ENCODE peak calls at places on chromosomes 11 and 22, in seven cellular contexts. J is HCT116, L is K562, V is H1, X is SK-N-SH, R is GM12878, D is HepG2. I is an unnamed sample.
A peak's percentile ranks its signal among the peaks of the same experiment; 100 is the strongest.

GRCh38 chr22:28369849-28370248 is 309.8 kb downstream of the TTC28 start:
- DNase-seq in J (no peak), L (peak; percentile 49), V (no peak), X (no peak), R (no peak), D (no peak), I (no peak)

GRCh38 chr11:84518601-84519183 is 1108.5 kb downstream of the DLG2 start:
- DNase-seq in J (no peak), L (no peak), V (no peak), X (peak; percentile 44), R (no peak), D (no peak), I (no peak)

GRCh38 chr11:134915212-134915611 is 503.2 kb upstream of the B3GAT1 start:
- DNase-seq in J (no peak), L (no peak), V (no peak), X (no peak), R (no peak), D (no peak), I (no peak)

GRCh38 chr11:66868726-66869291 is 11.9 kb downstream of the LRFN4 start:
- DNase-seq in J (peak; percentile 71), L (peak; percentile 90), V (no peak), X (peak; percentile 71), R (peak; percentile 40), D (peak; percentile 82), I (peak; percentile 98)

GRCh38 chr11:59754494-59754858 is 700 bp upstream of the STX3 start:
- DNase-seq in J (no peak), L (peak; percentile 33), V (no peak), X (peak; percentile 39), R (no peak), D (no peak), I (no peak)

GRCh38 chr11:74681686-74682651 is 49.3 kb downstream of the CHRDL2 start:
- DNase-seq in J (no peak), L (no peak), V (no peak), X (no peak), R (no peak), D (no peak), I (peak; percentile 44)

GRCh38 chr11:61961570-61962212 is 5.7 kb downstream of the FTH1 start:
- DNase-seq in J (no peak), L (peak; percentile 18), V (no peak), X (no peak), R (no peak), D (peak; percentile 84), I (no peak)

GRCh38 chr11:66970808-66971442 is 4.2 kb upstream of the C11orf86 start:
- DNase-seq in J (peak; percentile 89), L (no peak), V (no peak), X (peak; percentile 8), R (no peak), D (peak; percentile 95), I (no peak)

GRCh38 chr22:48923165-48923875 is 904.4 kb downstream of the BRD1 start:
- DNase-seq in J (no peak), L (no peak), V (no peak), X (no peak), R (no peak), D (no peak), I (no peak)

GRCh38 chr11:7686761-7687160 is 13.5 kb upstream of the CYB5R2 start:
- DNase-seq in J (no peak), L (no peak), V (no peak), X (no peak), R (no peak), D (no peak), I (no peak)

GRCh38 chr11:30016588-30017363 is at the start of gene KCNA4:
- DNase-seq in J (no peak), L (peak; percentile 39), V (no peak), X (peak; percentile 66), R (no peak), D (no peak), I (no peak)

GRCh38 chr11:77205467-77206263 is 77.6 kb downstream of the MYO7A start:
- DNase-seq in J (no peak), L (no peak), V (no peak), X (peak; percentile 23), R (no peak), D (no peak), I (no peak)

GRCh38 chr22:29641781-29642355 is 38.4 kb downstream of the NF2 start:
- DNase-seq in J (no peak), L (no peak), V (no peak), X (no peak), R (no peak), D (no peak), I (no peak)
- TF ChIP-seq JUND in J (no peak), L (no peak), V (no peak), X (no peak), R (no peak), D (no peak), I (no peak)

GRCh38 chr11:94132152-94132558 is 3.5 kb downstream of the PANX1 start:
- DNase-seq in J (no peak), L (no peak), V (no peak), X (no peak), R (no peak), D (no peak), I (no peak)

GRCh38 chr11:94132823-94133408 is 4.3 kb downstream of the PANX1 start:
- DNase-seq in J (no peak), L (no peak), V (no peak), X (no peak), R (no peak), D (no peak), I (no peak)

GRCh38 chr11:94129505-94130335 is 1.1 kb downstream of the PANX1 start:
- DNase-seq in J (peak; percentile 56), L (no peak), V (no peak), X (no peak), R (no peak), D (no peak), I (no peak)

GRCh38 chr11:94130589-94131362 is 2.1 kb downstream of the PANX1 start:
- DNase-seq in J (no peak), L (no peak), V (no peak), X (no peak), R (no peak), D (no peak), I (no peak)

DNA sequence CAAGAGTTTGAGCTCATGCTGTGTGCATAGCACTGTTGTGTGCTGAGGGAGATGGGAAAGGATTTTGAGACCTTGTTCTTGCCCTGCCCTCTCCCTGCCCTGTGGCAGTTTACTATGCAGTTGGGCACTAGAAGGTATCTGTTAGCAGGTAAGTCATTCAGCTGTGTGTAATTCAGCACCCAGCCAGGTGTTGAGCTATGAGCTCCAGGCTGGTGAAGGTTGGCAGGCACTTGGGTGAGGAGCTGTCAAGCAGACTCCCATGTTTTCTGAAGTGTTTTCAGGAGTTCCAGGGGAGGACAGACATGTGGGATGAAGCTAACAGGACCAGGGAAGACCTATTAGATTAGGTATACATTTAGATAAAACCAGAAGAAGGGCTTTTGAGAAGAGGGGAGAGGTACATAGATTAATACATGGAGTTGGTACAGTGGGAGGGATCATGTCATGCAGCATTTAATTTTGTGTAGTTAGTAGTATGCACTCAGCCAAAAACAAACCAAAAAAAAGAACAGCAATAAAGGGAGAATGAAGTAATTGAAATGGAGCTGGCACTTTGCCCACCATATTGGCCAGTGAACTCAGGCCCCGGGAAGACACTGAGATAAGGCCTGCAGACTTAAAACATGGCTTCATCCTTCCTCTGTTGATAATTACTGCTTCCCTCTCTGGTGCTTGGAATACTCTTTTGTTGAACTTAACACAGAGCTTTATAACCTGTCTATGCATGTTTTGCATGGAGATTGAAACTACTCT is 2.9 kb downstream of the PANX1 start:
- DNase-seq in J (no peak), L (no peak), V (no peak), X (peak; percentile 44), R (no peak), D (no peak), I (no peak)
- TF ChIP-seq JUND in J (no peak), L (no peak), V (no peak), X (no peak), R (no peak), D (no peak), I (no peak)

GRCh38 chr22:36296690-36297089 is 43.8 kb downstream of the APOL1 start:
- DNase-seq in J (no peak), L (no peak), V (no peak), X (no peak), R (no peak), D (no peak), I (no peak)
- TF ChIP-seq JUND in J (no peak), L (no peak), V (no peak), X (no peak), R (no peak), D (no peak), I (no peak)

GRCh38 chr11:26063915-26064314 is 268.0 kb upstream of the ANO3 start:
- DNase-seq in J (no peak), L (no peak), V (no peak), X (no peak), R (no peak), D (no peak), I (no peak)
- TF ChIP-seq JUND in J (no peak), L (no peak), V (no peak), X (no peak), R (no peak), D (no peak), I (no peak)

GRCh38 chr11:86775342-86775741 is 25.0 kb upstream of the PRSS23 start:
- DNase-seq in J (no peak), L (no peak), V (no peak), X (no peak), R (no peak), D (no peak), I (no peak)
- TF ChIP-seq JUND in J (no peak), L (no peak), V (no peak), X (no peak), R (no peak), D (no peak), I (no peak)

DNA sequence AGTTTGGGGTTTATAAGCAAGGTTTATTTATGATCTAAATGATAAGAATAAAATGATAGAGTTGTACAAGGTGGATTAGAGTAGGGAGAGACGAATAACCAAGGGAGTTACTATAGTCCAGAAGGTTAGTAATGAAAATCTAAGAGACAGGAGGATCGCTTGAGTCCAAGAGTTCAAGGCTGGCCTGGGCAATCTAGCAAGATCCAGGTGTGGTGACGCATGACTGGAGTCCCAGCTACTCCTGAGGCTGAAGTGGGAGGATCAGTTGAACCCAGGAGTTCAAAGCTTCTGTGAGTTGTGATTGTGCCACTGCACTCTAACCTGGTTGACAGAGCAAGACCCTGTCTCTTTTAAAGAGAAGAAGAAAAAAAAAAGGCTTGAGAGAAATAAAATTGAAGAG is 12.3 kb downstream of the HMGXB4 start:
- DNase-seq in J (no peak), L (no peak), V (no peak), X (no peak), R (no peak), D (no peak), I (no peak)
- TF ChIP-seq JUND in J (no peak), L (no peak), V (no peak), X (no peak), R (no peak), D (no peak), I (no peak)

GRCh38 chr22:20583471-20583922 is 76.1 kb downstream of the MED15 start:
- DNase-seq in J (no peak), L (no peak), V (no peak), X (no peak), R (no peak), D (no peak), I (peak; percentile 30)
- TF ChIP-seq JUND in J (no peak), L (no peak), V (no peak), X (no peak), R (no peak), D (no peak), I (no peak)

DNA sequence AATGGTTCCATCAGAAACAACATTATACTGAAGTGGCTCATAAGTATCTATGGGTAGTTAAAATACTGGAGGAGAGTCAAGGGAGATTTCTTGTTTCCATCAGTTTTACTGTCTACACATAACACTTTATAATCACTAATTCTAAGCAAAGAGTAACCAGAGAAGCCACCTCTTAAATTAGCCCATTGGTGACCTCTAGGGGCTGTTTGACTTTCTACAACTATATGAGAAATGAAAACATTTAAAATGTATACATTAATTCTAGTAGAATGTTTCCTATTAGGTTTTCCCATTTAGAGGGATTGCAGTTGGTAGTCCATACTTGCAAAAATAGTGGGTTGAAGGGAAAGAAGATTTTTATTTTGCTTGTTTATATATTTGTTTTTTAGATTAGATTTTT is 504.3 kb downstream of the FAM181B start:
- DNase-seq in J (no peak), L (no peak), V (no peak), X (peak; percentile 7), R (no peak), D (peak; percentile 12), I (peak; percentile 72)
- TF ChIP-seq JUND in J (no peak), L (no peak), V (no peak), X (no peak), R (no peak), D (no peak), I (no peak)

I was measured in T47D.